ENCODE peak calls at places on chromosomes 4 and X, in five cellular contexts. F, C, G, E and T are unnamed samples. For H3K4me1, the result is how much of the 10 kb centered on the place peaks cover.

GRCh38 chrX:48835524-48836329 is at the start of gene PCSK1N:
- DNase-seq in F (peak), C (no peak), G (no peak), E (peak), T (peak)

GRCh38 chr4:67871867-67872266 is 11.9 kb downstream of the TMPRSS11D start:
- DNase-seq in E (peak), C (peak), F (peak), G (peak), T (peak)

GRCh38 chrX:14027031-14027430 is 2.7 kb downstream of the GEMIN8 start:
- DNase-seq in E (no peak), F (peak), G (peak), C (peak), T (no peak)

GRCh38 chr4:176270669-176271068 is 1.6 kb upstream of the ASB5 start:
- DNase-seq in C (no peak), G (peak), F (peak), E (no peak), T (peak)

GRCh38 chrX:102863735-102864134 is 73.3 kb upstream of the RAB40AL start:
- DNase-seq in G (peak), E (peak), C (peak), F (peak), T (peak)

GRCh38 chrX:48785525-48786214 is 720 bp upstream of the GATA1 start:
- DNase-seq in F (no peak), G (no peak), C (no peak), E (peak), T (no peak)

GRCh38 chrX:142327182-142327581 is 122.1 kb upstream of the MAGEC2 start:
- DNase-seq in E (no peak), F (no peak), C (no peak), G (no peak), T (no peak)

GRCh38 chr4:36712013-36712412 is 430.6 kb downstream of the DTHD1 start:
- DNase-seq in E (no peak), C (no peak), F (no peak), G (no peak), T (no peak)

GRCh38 chr4:10013722-10014121 is 7.6 kb downstream of the SLC2A9 start:
- DNase-seq in E (peak), G (peak), C (peak), F (peak), T (peak)

GRCh38 chr4:153141238-153141637 is 63.0 kb upstream of the TRIM2 start:
- DNase-seq in G (no peak), E (no peak), F (no peak), C (no peak), T (no peak)

GRCh38 chr4:149371021-149371420 is 444.6 kb downstream of the IQCM start:
- DNase-seq in F (peak), G (peak), E (peak), C (peak), T (peak)

GRCh38 chrX:150449313-150449712 is 86.2 kb downstream of the MAMLD1 start:
- DNase-seq in F (no peak), E (no peak), C (no peak), G (no peak), T (no peak)

GRCh38 chr4:102665527-102665926 is 95.2 kb downstream of the MANBA start:
- DNase-seq in G (peak), C (no peak), F (no peak), E (no peak), T (no peak)

GRCh38 chrX:110408949-110409588 is 50.4 kb downstream of the RTL9 start:
- DNase-seq in E (no peak), C (no peak), G (no peak), F (no peak), T (no peak)

GRCh38 chrX:139898334-139898733 is 34.5 kb downstream of the ATP11C start:
- DNase-seq in C (no peak), F (no peak), E (no peak), G (no peak), T (no peak)

GRCh38 chr4:74640111-74640903 is 154.0 kb downstream of the BTC start:
- DNase-seq in G (peak), C (no peak), E (no peak), F (peak), T (no peak)

GRCh38 chr4:159071969-159072765 is 30.7 kb upstream of the RAPGEF2 start:
- DNase-seq in E (no peak), C (no peak), F (no peak), G (no peak), T (no peak)

GRCh38 chr4:18847276-18847890 is 825.8 kb upstream of the LCORL start:
- DNase-seq in F (peak), E (no peak), G (no peak), C (no peak), T (peak)

GRCh38 chr4:113560579-113560978 is 201.0 kb downstream of the CAMK2D start:
- DNase-seq in F (no peak), E (no peak), G (peak), C (no peak), T (no peak)

GRCh38 chr4:36241771-36242170 is 2.5 kb downstream of the ARAP2 start:
- DNase-seq in C (peak), E (no peak), F (no peak), G (no peak), T (no peak)

GRCh38 chr4:181855307-181855706 is 387.9 kb upstream of the TENM3 start:
- DNase-seq in G (no peak), C (no peak), E (no peak), F (no peak), T (no peak)

GRCh38 chrX:41482153-41482850 is 35.2 kb downstream of the NYX start:
- DNase-seq in G (peak), F (no peak), E (no peak), C (no peak), T (peak)

GRCh38 chr4:26151615-26152014 is 169.2 kb upstream of the RBPJ start:
- DNase-seq in E (no peak), C (no peak), G (no peak), F (peak), T (no peak)

GRCh38 chr4:20333141-20333690 is 81.5 kb downstream of the SLIT2 start:
- DNase-seq in C (no peak), E (no peak), F (no peak), G (no peak), T (no peak)

GRCh38 chr4:18042754-18043153 is 21.2 kb upstream of the LCORL start:
- DNase-seq in E (no peak), F (peak), C (no peak), G (no peak), T (no peak)

GRCh38 chrX:48794340-48794920 is 7.4 kb upstream of the HDAC6 start:
- DNase-seq in G (no peak), E (no peak), C (no peak), F (no peak), T (no peak)

GRCh38 chrX:139224953-139225665 is 305.4 kb upstream of the F9 start:
- DNase-seq in F (no peak), E (no peak), C (no peak), G (no peak), T (no peak)

GRCh38 chrX:76127341-76127740 is 45.5 kb upstream of the PBDC1 start:
- DNase-seq in F (no peak), C (peak), E (no peak), G (no peak), T (peak)

GRCh38 chr4:150584198-150584593 is 2.2 kb downstream of the MAB21L2 start:
- DNase-seq in F (no peak), C (no peak), G (no peak), E (no peak), T (no peak)

GRCh38 chr4:74433043-74433442 is 11.9 kb upstream of the AREG start:
- DNase-seq in F (peak), C (no peak), E (no peak), G (peak), T (no peak)

GRCh38 chrX:20362268-20363002 is 95.7 kb upstream of the RPS6KA3 start:
- DNase-seq in F (peak), C (no peak), G (peak), E (no peak), T (peak)

GRCh38 chrX:103782640-103783039 is 6.0 kb downstream of the PLP1 start:
- DNase-seq in G (no peak), F (no peak), E (no peak), C (no peak), T (no peak)

GRCh38 chr4:156475322-156475721 is 496.3 kb downstream of the PDGFC start:
- DNase-seq in E (peak), C (no peak), G (peak), F (peak), T (peak)

GRCh38 chr4:107997001-107997788 is 7.5 kb downstream of the HADH start:
- DNase-seq in G (peak), C (no peak), E (no peak), F (peak), T (no peak)

GRCh38 chr4:88297131-88297530 is 12.8 kb upstream of the PPM1K start:
- DNase-seq in G (no peak), E (no peak), F (no peak), C (no peak), T (no peak)

GRCh38 chr4:82774711-82775171 is 23.9 kb downstream of the SCD5 start:
- DNase-seq in F (no peak), G (peak), C (no peak), E (no peak), T (no peak)

GRCh38 chr4:177302371-177303100 is 7.1 kb upstream of the NEIL3 start:
- DNase-seq in E (no peak), F (no peak), C (no peak), G (peak), T (no peak)

GRCh38 chr4:155692361-155692760 is 25.7 kb downstream of the GUCY1A1 start:
- DNase-seq in F (no peak), G (no peak), C (no peak), E (no peak), T (no peak)

GRCh38 chr4:33268776-33269175 is 2548.6 kb downstream of the PCDH7 start:
- DNase-seq in F (no peak), E (no peak), C (no peak), G (no peak), T (no peak)

GRCh38 chr4:33272722-33273121 is 2552.6 kb downstream of the PCDH7 start:
- DNase-seq in F (no peak), E (no peak), G (no peak), C (no peak), T (no peak)

GRCh38 chr4:33270403-33270802 is 2550.2 kb downstream of the PCDH7 start:
- DNase-seq in F (no peak), E (no peak), G (no peak), C (no peak), T (no peak)
- H3K4me1 ChIP-seq in F (under half), E (under half), G (under half), C (under half), T (under half)

GRCh38 chr4:138399041-138399440 is 156.9 kb upstream of the SLC7A11 start:
- DNase-seq in F (no peak), C (no peak), G (no peak), E (no peak), T (no peak)
- H3K27ac ChIP-seq in F (no peak), C (no peak), G (no peak), E (no peak), T (no peak)

GRCh38 chr4:164108971-164109370 is 614.5 kb downstream of the TMA16 start:
- DNase-seq in G (no peak), E (no peak), F (no peak), C (no peak), T (no peak)

DNA sequence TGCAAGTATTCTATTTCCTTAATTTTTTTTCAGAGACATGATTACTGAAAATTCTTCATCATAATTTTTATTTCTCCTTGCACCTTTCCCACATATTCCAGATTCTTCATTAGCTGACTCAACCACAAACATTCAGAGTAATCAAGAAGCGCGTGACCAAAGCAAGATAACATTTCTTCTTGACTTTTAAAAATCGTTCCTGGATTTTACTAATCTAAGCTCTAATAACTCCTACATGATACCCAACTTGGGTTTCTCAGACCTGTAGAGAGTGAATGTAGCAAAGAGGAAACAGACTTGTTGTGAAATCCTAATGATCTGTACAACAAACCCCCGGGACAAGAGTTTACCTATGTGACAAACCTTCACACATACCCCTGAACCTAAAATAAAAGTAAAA is 615.0 kb downstream of the TMA16 start:
- DNase-seq in E (no peak), F (no peak), G (no peak), C (no peak), T (peak)
- TF ChIP-seq EZH2phosphoT487 in E (no peak), F (no peak), G (no peak), C (no peak), T (no peak)

GRCh38 chr4:173525118-173526033 is 4.7 kb downstream of the HAND2 start:
- DNase-seq in G (peak), F (no peak), C (no peak), E (peak), T (no peak)
- H3K4me1 ChIP-seq in G (under half), F (under half), C (under half), E (under half), T (under half)

DNA sequence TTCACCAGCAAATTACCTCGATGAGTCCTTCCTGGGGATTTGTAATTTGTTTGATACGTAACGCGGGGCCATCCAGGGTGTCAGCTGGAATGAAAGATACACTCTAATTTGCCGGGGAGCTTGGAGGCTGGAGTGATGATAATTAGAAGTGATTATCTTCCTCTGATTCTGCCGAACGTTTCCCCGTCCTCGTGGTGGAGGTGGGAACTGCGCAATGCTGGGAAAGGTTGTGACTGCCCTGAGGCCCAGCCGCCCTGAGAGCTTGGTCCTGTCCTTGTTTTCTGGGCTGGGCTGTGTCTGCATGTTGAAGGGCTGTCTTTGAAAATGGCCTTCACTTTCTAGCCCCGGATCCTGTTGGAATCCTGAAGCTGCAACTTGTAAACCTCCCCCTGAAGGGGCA is 48.0 kb downstream of the SORCS2 start:
- DNase-seq in F (no peak), C (no peak), E (peak), G (no peak), T (no peak)
- H3K27ac ChIP-seq in F (no peak), C (no peak), E (no peak), G (no peak), T (no peak)

GRCh38 chr4:1207157-1207470 is 34.7 kb upstream of the SPON2 start:
- DNase-seq in G (no peak), F (no peak), C (no peak), E (no peak), T (no peak)

GRCh38 chr4:1204828-1205591 is 32.6 kb upstream of the SPON2 start:
- DNase-seq in C (no peak), E (peak), G (no peak), F (no peak), T (peak)

GRCh38 chr4:1207603-1208265 is 35.4 kb upstream of the SPON2 start:
- DNase-seq in E (peak), F (peak), G (peak), C (no peak), T (no peak)

GRCh38 chr4:1205641-1206298 is 33.4 kb upstream of the SPON2 start:
- DNase-seq in G (no peak), F (no peak), E (no peak), C (no peak), T (no peak)

DNA sequence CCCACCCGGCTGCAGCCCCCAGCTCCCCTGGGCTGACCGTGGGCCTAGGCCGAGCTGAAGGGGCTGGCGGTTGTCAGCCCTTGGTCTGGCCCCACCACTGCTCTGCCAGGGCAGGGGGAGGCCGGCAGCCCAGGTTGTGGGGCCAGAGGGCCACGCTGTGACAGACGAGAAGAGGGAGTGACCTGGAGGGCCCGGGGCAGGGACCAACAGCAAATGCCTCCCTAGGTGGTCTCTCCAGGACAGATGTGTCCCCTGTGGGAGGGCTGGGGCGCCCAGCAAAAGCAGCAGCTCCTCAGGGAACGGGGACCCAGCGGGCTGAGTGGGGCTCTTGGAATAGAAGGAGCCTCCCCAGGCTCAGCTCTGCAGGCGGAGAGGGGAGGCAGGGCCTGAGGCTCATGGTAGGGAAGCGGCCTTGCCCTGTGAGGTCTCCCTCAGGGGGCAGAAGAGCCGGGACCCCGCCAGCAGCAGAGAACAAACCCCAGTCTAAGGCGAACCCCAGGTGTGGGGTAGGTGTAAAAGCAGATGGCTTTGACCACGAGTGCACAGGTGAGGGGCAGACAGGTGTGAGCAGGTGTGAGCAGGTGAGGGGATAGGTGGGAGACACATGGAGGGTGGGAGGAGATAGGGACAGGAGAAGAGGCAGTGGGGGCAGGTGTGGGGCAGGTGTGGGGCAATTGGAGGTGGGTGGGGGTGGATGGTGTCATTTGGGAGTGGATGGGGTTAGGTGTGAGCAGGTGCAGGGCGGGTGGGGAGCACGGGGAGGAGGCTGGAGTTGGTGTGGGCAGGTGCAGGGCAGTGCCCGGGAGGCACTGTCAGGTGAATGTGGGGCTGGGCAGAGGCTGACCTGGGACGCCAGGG is 34.1 kb upstream of the SPON2 start:
- DNase-seq in F (no peak), E (no peak), C (no peak), G (no peak), T (no peak)
- TF ChIP-seq EZH2phosphoT487 in F (no peak), E (no peak), C (no peak), G (no peak), T (no peak)

GRCh38 chr4:98613453-98614075 is 44.8 kb downstream of the TSPAN5 start:
- DNase-seq in G (peak), F (no peak), C (no peak), E (no peak), T (no peak)
- H3K4me1 ChIP-seq in G (half or more), F (under half), C (under half), E (under half), T (under half)

GRCh38 chr4:169070895-169071218 is 60.8 kb upstream of the CBR4 start:
- DNase-seq in E (no peak), C (no peak), G (no peak), F (peak), T (peak)
- H3K27ac ChIP-seq in E (no peak), C (no peak), G (peak), F (peak), T (peak)

DNA sequence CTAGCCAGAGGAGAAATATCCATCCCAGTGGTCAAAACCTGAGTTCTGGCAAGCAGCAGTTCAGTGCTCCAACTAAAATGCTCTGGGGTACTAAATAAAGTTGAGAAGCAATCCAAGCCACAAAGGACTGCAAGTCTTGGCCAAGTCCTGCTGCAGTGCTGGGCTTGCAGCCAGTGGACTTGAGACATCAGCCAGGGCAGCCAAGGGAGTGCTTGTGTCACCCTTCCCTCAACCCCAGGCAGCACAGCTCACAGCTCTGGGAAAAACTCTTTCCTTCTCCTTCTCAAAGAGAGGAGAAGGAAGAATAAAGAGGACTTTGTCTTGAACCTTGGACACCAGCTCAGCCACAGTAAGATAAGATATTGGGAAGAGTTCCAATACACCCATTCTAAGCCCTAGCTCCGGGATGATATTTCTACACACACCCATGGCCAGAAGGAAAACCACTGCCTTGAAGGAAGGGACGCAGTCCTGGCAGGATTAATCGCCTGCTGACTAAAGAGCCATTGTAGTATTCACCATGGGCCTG is 99.8 kb downstream of the PTCHD1 start:
- DNase-seq in C (no peak), E (no peak), G (peak), F (peak), T (peak)
- TF ChIP-seq EZH2phosphoT487 in C (no peak), E (no peak), G (no peak), F (no peak), T (no peak)

DNA sequence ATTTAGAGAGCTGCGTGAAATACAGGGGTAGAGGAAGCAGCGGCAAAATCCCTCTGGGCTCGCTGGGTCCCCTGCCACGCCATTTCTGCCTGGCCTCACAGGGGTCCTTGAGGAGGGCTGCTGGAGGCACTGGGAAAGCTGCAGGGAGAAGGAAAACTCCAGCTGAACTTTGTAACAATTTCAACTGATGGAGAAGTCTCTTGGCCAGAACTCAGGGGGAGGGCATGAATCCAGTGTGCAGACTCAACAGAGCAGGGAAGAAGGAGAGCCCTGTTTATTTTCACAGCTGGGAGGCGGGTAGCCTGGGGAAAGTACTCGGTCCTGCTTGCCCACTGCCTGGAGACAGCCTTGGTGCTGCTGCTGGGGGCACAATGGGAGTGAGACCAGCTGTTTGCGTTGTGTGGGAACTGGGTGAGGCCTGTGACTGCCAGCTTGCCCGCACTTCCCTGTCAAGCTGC is 93.2 kb upstream of the MAPK10 start:
- DNase-seq in G (no peak), C (no peak), F (peak), E (no peak), T (peak)
- H3K4me1 ChIP-seq in G (under half), C (under half), F (under half), E (under half), T (under half)